ENCODE peak calls at places on chromosomes 16 and 17, in seven cellular contexts. One of them, this sample, is unnamed.

GRCh38 chr17:66655861-66656260 is 179.1 kb upstream of the CACNG5 start:
- DNase-seq in HAP-1: no peak
- DNase-seq in BJ: no peak
- DNase-seq in brain microvascular endothelial cell: peak
- DNase-seq in A549: no peak
- DNase-seq in cardiac muscle cell: peak
- DNase-seq in AG10803: peak
- DNase-seq in this sample: peak

GRCh38 chr17:72053069-72053846 is 67.6 kb upstream of the SOX9 start:
- DNase-seq in HAP-1: no peak
- DNase-seq in AG10803: no peak
- DNase-seq in brain microvascular endothelial cell: no peak
- DNase-seq in cardiac muscle cell: no peak
- DNase-seq in BJ: no peak
- DNase-seq in A549: no peak
- DNase-seq in this sample: no peak

GRCh38 chr17:45021607-45022287 is 29.7 kb downstream of the DCAKD start:
- DNase-seq in HAP-1: peak
- DNase-seq in A549: peak
- DNase-seq in BJ: no peak
- DNase-seq in cardiac muscle cell: peak
- DNase-seq in AG10803: peak
- DNase-seq in brain microvascular endothelial cell: no peak
- DNase-seq in this sample: peak

GRCh38 chr17:32120086-32120485 is 22.2 kb upstream of the RHOT1 start:
- DNase-seq in AG10803: no peak
- DNase-seq in HAP-1: no peak
- DNase-seq in brain microvascular endothelial cell: no peak
- DNase-seq in BJ: no peak
- DNase-seq in A549: no peak
- DNase-seq in cardiac muscle cell: no peak
- DNase-seq in this sample: no peak

GRCh38 chr16:14548933-14549788 is 80.9 kb downstream of the PARN start:
- DNase-seq in A549: peak
- DNase-seq in cardiac muscle cell: no peak
- DNase-seq in brain microvascular endothelial cell: no peak
- DNase-seq in BJ: no peak
- DNase-seq in AG10803: no peak
- DNase-seq in HAP-1: peak
- DNase-seq in this sample: no peak

GRCh38 chr17:80323982-80324381 is 63.3 kb downstream of the RNF213 start:
- DNase-seq in cardiac muscle cell: no peak
- DNase-seq in BJ: no peak
- DNase-seq in brain microvascular endothelial cell: no peak
- DNase-seq in A549: no peak
- DNase-seq in AG10803: no peak
- DNase-seq in HAP-1: no peak
- DNase-seq in this sample: no peak

GRCh38 chr16:84194470-84195200 is 3.7 kb downstream of the ADAD2 start:
- DNase-seq in A549: no peak
- DNase-seq in BJ: no peak
- DNase-seq in cardiac muscle cell: no peak
- DNase-seq in HAP-1: no peak
- DNase-seq in brain microvascular endothelial cell: no peak
- DNase-seq in AG10803: no peak
- DNase-seq in this sample: no peak

GRCh38 chr17:58331815-58332719 is 3.5 kb upstream of the TSPOAP1 start:
- DNase-seq in AG10803: no peak
- DNase-seq in HAP-1: no peak
- DNase-seq in brain microvascular endothelial cell: no peak
- DNase-seq in cardiac muscle cell: no peak
- DNase-seq in BJ: no peak
- DNase-seq in A549: no peak
- DNase-seq in this sample: no peak

GRCh38 chr17:83194189-83194565 is 114.8 kb downstream of the METRNL start:
- DNase-seq in brain microvascular endothelial cell: no peak
- DNase-seq in BJ: no peak
- DNase-seq in HAP-1: no peak
- DNase-seq in A549: no peak
- DNase-seq in cardiac muscle cell: no peak
- DNase-seq in AG10803: no peak
- DNase-seq in this sample: no peak

GRCh38 chr17:69060835-69061234 is at the start of gene ABCA9:
- DNase-seq in brain microvascular endothelial cell: peak
- DNase-seq in cardiac muscle cell: peak
- DNase-seq in A549: no peak
- DNase-seq in HAP-1: no peak
- DNase-seq in BJ: peak
- DNase-seq in AG10803: peak
- DNase-seq in this sample: no peak

GRCh38 chr16:67425046-67425445 is 5.9 kb upstream of the HSD11B2 start:
- DNase-seq in BJ: no peak
- DNase-seq in brain microvascular endothelial cell: no peak
- DNase-seq in cardiac muscle cell: no peak
- DNase-seq in A549: no peak
- DNase-seq in HAP-1: no peak
- DNase-seq in AG10803: peak
- DNase-seq in this sample: no peak

GRCh38 chr17:64244165-64244564 is 18.9 kb downstream of the TEX2 start:
- DNase-seq in cardiac muscle cell: peak
- DNase-seq in AG10803: peak
- DNase-seq in brain microvascular endothelial cell: peak
- DNase-seq in A549: peak
- DNase-seq in HAP-1: no peak
- DNase-seq in BJ: no peak
- DNase-seq in this sample: no peak

GRCh38 chr16:55250641-55251550 is 73.1 kb upstream of the IRX6 start:
- DNase-seq in HAP-1: no peak
- DNase-seq in BJ: no peak
- DNase-seq in brain microvascular endothelial cell: no peak
- DNase-seq in AG10803: peak
- DNase-seq in cardiac muscle cell: peak
- DNase-seq in A549: no peak
- DNase-seq in this sample: no peak

GRCh38 chr17:4310349-4311060 is 46.7 kb upstream of the ANKFY1 start:
- DNase-seq in brain microvascular endothelial cell: no peak
- DNase-seq in HAP-1: peak
- DNase-seq in AG10803: no peak
- DNase-seq in A549: no peak
- DNase-seq in BJ: no peak
- DNase-seq in cardiac muscle cell: peak
- DNase-seq in this sample: no peak

GRCh38 chr16:67481561-67482259 is 753 bp upstream of the ATP6V0D1 start:
- DNase-seq in brain microvascular endothelial cell: no peak
- DNase-seq in A549: no peak
- DNase-seq in BJ: no peak
- DNase-seq in HAP-1: peak
- DNase-seq in cardiac muscle cell: peak
- DNase-seq in AG10803: no peak
- DNase-seq in this sample: no peak

GRCh38 chr17:3916013-3916696 is at the start of gene P2RX1:
- DNase-seq in A549: no peak
- DNase-seq in AG10803: no peak
- DNase-seq in BJ: no peak
- DNase-seq in brain microvascular endothelial cell: no peak
- DNase-seq in cardiac muscle cell: peak
- DNase-seq in HAP-1: no peak
- DNase-seq in this sample: no peak

GRCh38 chr17:54257440-54257839 is 434.7 kb downstream of the KIF2B start:
- DNase-seq in AG10803: no peak
- DNase-seq in brain microvascular endothelial cell: no peak
- DNase-seq in cardiac muscle cell: no peak
- DNase-seq in BJ: no peak
- DNase-seq in HAP-1: no peak
- DNase-seq in A549: no peak
- DNase-seq in this sample: peak

GRCh38 chr16:2447920-2448583 is 11.9 kb upstream of the TEDC2 start:
- DNase-seq in HAP-1: no peak
- DNase-seq in brain microvascular endothelial cell: peak
- DNase-seq in AG10803: peak
- DNase-seq in cardiac muscle cell: peak
- DNase-seq in A549: no peak
- DNase-seq in BJ: no peak
- DNase-seq in this sample: peak

GRCh38 chr17:14737984-14738651 is 437.2 kb downstream of the HS3ST3B1 start:
- DNase-seq in A549: peak
- DNase-seq in cardiac muscle cell: peak
- DNase-seq in brain microvascular endothelial cell: peak
- DNase-seq in BJ: peak
- DNase-seq in AG10803: peak
- DNase-seq in HAP-1: no peak
- DNase-seq in this sample: peak

GRCh38 chr16:67199808-67200198 is 872 bp downstream of the ELMO3 start:
- DNase-seq in HAP-1: no peak
- DNase-seq in BJ: no peak
- DNase-seq in cardiac muscle cell: no peak
- DNase-seq in AG10803: no peak
- DNase-seq in A549: no peak
- DNase-seq in brain microvascular endothelial cell: no peak
- DNase-seq in this sample: no peak

GRCh38 chr16:72763927-72764628 is 283.9 kb downstream of the ZFHX3 start:
- DNase-seq in cardiac muscle cell: no peak
- DNase-seq in A549: no peak
- DNase-seq in HAP-1: no peak
- DNase-seq in AG10803: no peak
- DNase-seq in BJ: no peak
- DNase-seq in brain microvascular endothelial cell: no peak
- DNase-seq in this sample: no peak

GRCh38 chr17:79294459-79295071 is 219.9 kb downstream of the ENGASE start:
- DNase-seq in AG10803: peak
- DNase-seq in cardiac muscle cell: peak
- DNase-seq in brain microvascular endothelial cell: peak
- DNase-seq in A549: peak
- DNase-seq in BJ: no peak
- DNase-seq in HAP-1: peak
- DNase-seq in this sample: peak

GRCh38 chr16:24988137-24988535 is 27.0 kb downstream of the ARHGAP17 start:
- DNase-seq in cardiac muscle cell: peak
- DNase-seq in BJ: no peak
- DNase-seq in HAP-1: no peak
- DNase-seq in brain microvascular endothelial cell: no peak
- DNase-seq in A549: no peak
- DNase-seq in AG10803: peak
- DNase-seq in this sample: no peak

GRCh38 chr16:83990492-83990891 is 22.4 kb downstream of the NECAB2 start:
- DNase-seq in BJ: no peak
- DNase-seq in cardiac muscle cell: no peak
- DNase-seq in AG10803: no peak
- DNase-seq in HAP-1: no peak
- DNase-seq in brain microvascular endothelial cell: no peak
- DNase-seq in A549: no peak
- DNase-seq in this sample: no peak

GRCh38 chr17:50758989-50759544 is 8.3 kb downstream of the ANKRD40CL start:
- DNase-seq in HAP-1: no peak
- DNase-seq in cardiac muscle cell: peak
- DNase-seq in BJ: no peak
- DNase-seq in brain microvascular endothelial cell: no peak
- DNase-seq in A549: no peak
- DNase-seq in AG10803: no peak
- DNase-seq in this sample: peak

GRCh38 chr17:65696739-65697394 is 135.4 kb upstream of the AXIN2 start:
- DNase-seq in cardiac muscle cell: peak
- DNase-seq in HAP-1: no peak
- DNase-seq in brain microvascular endothelial cell: peak
- DNase-seq in A549: no peak
- DNase-seq in AG10803: peak
- DNase-seq in BJ: peak
- DNase-seq in this sample: no peak

DNA sequence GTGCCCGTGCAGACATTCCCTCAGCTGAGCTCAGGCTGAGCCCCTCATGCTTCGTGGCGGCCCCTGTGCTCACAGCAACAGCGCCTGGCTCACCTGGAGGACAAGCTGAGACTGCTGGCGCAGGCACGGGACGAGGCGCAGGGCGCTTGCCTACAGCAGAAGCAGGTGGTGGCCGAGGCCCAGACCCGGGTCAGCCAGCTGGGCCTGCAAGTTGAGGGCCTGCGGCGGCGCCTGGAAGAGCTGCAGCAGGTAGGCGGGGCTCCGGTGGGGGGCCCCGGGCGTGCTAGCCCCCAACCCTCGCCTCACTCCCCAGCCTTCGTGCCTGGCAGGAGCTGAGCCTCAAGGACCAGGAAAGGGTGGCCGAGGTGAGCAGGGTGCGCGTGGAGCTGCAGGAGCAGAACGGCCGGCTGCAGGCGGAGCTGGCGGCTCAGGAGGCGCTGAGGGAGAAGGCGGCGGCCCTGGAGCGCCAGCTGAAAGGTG is 1.4 kb upstream of the RAC3 start:
- DNase-seq in A549: no peak
- DNase-seq in brain microvascular endothelial cell: no peak
- DNase-seq in AG10803: no peak
- DNase-seq in BJ: no peak
- DNase-seq in HAP-1: no peak
- DNase-seq in cardiac muscle cell: no peak
- DNase-seq in this sample: no peak
- H3K4me3 ChIP-seq in A549: no peak
- H3K4me3 ChIP-seq in brain microvascular endothelial cell: no peak
- H3K4me3 ChIP-seq in AG10803: no peak
- H3K4me3 ChIP-seq in BJ: no peak
- H3K4me3 ChIP-seq in HAP-1: peak
- H3K4me3 ChIP-seq in cardiac muscle cell: no peak
- H3K4me3 ChIP-seq in this sample: no peak

DNA sequence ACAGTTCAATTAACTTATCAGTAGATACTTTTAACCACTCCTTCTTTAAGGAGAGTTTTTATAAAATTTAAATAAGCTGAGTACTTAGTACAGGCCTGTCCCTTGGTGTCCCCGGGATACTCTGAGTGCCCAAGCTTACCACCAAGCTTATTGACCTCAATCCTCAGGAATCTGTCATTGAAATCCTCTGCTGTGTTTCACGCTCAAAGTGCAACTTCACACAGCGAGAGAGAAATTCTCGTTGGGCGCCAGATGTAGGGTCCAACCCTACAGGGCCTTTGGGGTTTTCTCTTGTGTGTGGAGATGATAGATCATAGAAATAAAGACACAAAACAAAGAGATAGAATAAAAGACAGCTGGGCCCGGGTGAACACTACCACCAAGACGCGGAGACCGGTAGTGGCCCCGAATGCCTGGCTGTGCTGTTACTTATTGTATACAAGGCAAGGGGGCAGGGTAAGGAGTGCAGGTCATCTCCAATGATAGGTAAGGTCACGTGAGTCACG is 65.3 kb upstream of the ARL4D start:
- DNase-seq in A549: no peak
- DNase-seq in cardiac muscle cell: no peak
- DNase-seq in brain microvascular endothelial cell: no peak
- DNase-seq in AG10803: no peak
- DNase-seq in BJ: no peak
- DNase-seq in HAP-1: no peak
- DNase-seq in this sample: no peak
- H3K4me3 ChIP-seq in A549: no peak
- H3K4me3 ChIP-seq in cardiac muscle cell: no peak
- H3K4me3 ChIP-seq in brain microvascular endothelial cell: no peak
- H3K4me3 ChIP-seq in AG10803: no peak
- H3K4me3 ChIP-seq in BJ: no peak
- H3K4me3 ChIP-seq in HAP-1: no peak
- H3K4me3 ChIP-seq in this sample: no peak

GRCh38 chr17:7704601-7705268 is at the start of gene EFNB3:
- DNase-seq in AG10803: no peak
- DNase-seq in A549: peak
- DNase-seq in cardiac muscle cell: peak
- DNase-seq in HAP-1: peak
- DNase-seq in brain microvascular endothelial cell: no peak
- DNase-seq in BJ: no peak
- DNase-seq in this sample: peak
- H3K4me3 ChIP-seq in AG10803: peak
- H3K4me3 ChIP-seq in A549: peak
- H3K4me3 ChIP-seq in cardiac muscle cell: peak
- H3K4me3 ChIP-seq in HAP-1: peak
- H3K4me3 ChIP-seq in brain microvascular endothelial cell: peak
- H3K4me3 ChIP-seq in BJ: peak
- H3K4me3 ChIP-seq in this sample: peak

GRCh38 chr16:81081007-81081406 is 4.0 kb upstream of the C16orf46 start:
- DNase-seq in BJ: no peak
- DNase-seq in brain microvascular endothelial cell: no peak
- DNase-seq in A549: no peak
- DNase-seq in HAP-1: no peak
- DNase-seq in cardiac muscle cell: no peak
- DNase-seq in AG10803: no peak
- DNase-seq in this sample: no peak
- H3K4me3 ChIP-seq in BJ: no peak
- H3K4me3 ChIP-seq in brain microvascular endothelial cell: no peak
- H3K4me3 ChIP-seq in A549: no peak
- H3K4me3 ChIP-seq in HAP-1: no peak
- H3K4me3 ChIP-seq in cardiac muscle cell: no peak
- H3K4me3 ChIP-seq in AG10803: no peak
- H3K4me3 ChIP-seq in this sample: no peak